ENCODE peak calls at places on chromosomes 7 and 10, in six cellular contexts. One of them, this sample, is unnamed.

GRCh38 chr10:97456686-97457065 is 10.7 kb downstream of the ZDHHC16 start:
- DNase-seq in lung: no peak
- DNase-seq in heart right ventricle: no peak
- DNase-seq in astrocyte of the cerebellum: no peak
- DNase-seq in SK-N-SH: no peak
- DNase-seq in brain microvascular endothelial cell: no peak
- DNase-seq in this sample: no peak

GRCh38 chr10:88851706-88852105 is at the start of gene ANKRD22:
- DNase-seq in lung: peak
- DNase-seq in heart right ventricle: no peak
- DNase-seq in astrocyte of the cerebellum: no peak
- DNase-seq in SK-N-SH: no peak
- DNase-seq in brain microvascular endothelial cell: peak
- DNase-seq in this sample: no peak

GRCh38 chr7:53900856-53901528 is 641.2 kb upstream of the VSTM2A start:
- DNase-seq in lung: no peak
- DNase-seq in heart right ventricle: no peak
- DNase-seq in astrocyte of the cerebellum: no peak
- DNase-seq in SK-N-SH: peak
- DNase-seq in brain microvascular endothelial cell: no peak
- DNase-seq in this sample: no peak

GRCh38 chr7:15720849-15721471 is 34.5 kb upstream of the MEOX2 start:
- DNase-seq in lung: no peak
- DNase-seq in heart right ventricle: peak
- DNase-seq in astrocyte of the cerebellum: peak
- DNase-seq in SK-N-SH: peak
- DNase-seq in brain microvascular endothelial cell: peak
- DNase-seq in this sample: no peak

GRCh38 chr10:124736491-124737136 is 7.6 kb downstream of the FAM53B start:
- DNase-seq in lung: peak
- DNase-seq in heart right ventricle: peak
- DNase-seq in astrocyte of the cerebellum: no peak
- DNase-seq in SK-N-SH: no peak
- DNase-seq in brain microvascular endothelial cell: peak
- DNase-seq in this sample: peak

GRCh38 chr10:114845978-114846693 is 24.6 kb downstream of the FHIP2A start:
- DNase-seq in lung: no peak
- DNase-seq in heart right ventricle: no peak
- DNase-seq in astrocyte of the cerebellum: no peak
- DNase-seq in SK-N-SH: no peak
- DNase-seq in brain microvascular endothelial cell: no peak
- DNase-seq in this sample: no peak

GRCh38 chr10:71324743-71325142 is 5.7 kb downstream of the SLC29A3 start:
- DNase-seq in lung: no peak
- DNase-seq in heart right ventricle: no peak
- DNase-seq in astrocyte of the cerebellum: no peak
- DNase-seq in SK-N-SH: no peak
- DNase-seq in brain microvascular endothelial cell: no peak
- DNase-seq in this sample: no peak

GRCh38 chr10:29619273-29619672 is 15.5 kb downstream of the SVIL start:
- DNase-seq in lung: no peak
- DNase-seq in heart right ventricle: no peak
- DNase-seq in astrocyte of the cerebellum: no peak
- DNase-seq in SK-N-SH: no peak
- DNase-seq in brain microvascular endothelial cell: no peak
- DNase-seq in this sample: no peak

GRCh38 chr10:16792675-16793074 is 24.5 kb downstream of the RSU1 start:
- DNase-seq in lung: no peak
- DNase-seq in heart right ventricle: peak
- DNase-seq in astrocyte of the cerebellum: peak
- DNase-seq in SK-N-SH: no peak
- DNase-seq in brain microvascular endothelial cell: peak
- DNase-seq in this sample: no peak

GRCh38 chr10:32713560-32713959 is 244.5 kb downstream of the ITGB1 start:
- DNase-seq in lung: no peak
- DNase-seq in heart right ventricle: no peak
- DNase-seq in astrocyte of the cerebellum: no peak
- DNase-seq in SK-N-SH: no peak
- DNase-seq in brain microvascular endothelial cell: no peak
- DNase-seq in this sample: no peak

GRCh38 chr7:40828686-40829085 is 693.9 kb downstream of the SUGCT start:
- DNase-seq in lung: no peak
- DNase-seq in heart right ventricle: no peak
- DNase-seq in astrocyte of the cerebellum: no peak
- DNase-seq in SK-N-SH: no peak
- DNase-seq in brain microvascular endothelial cell: peak
- DNase-seq in this sample: no peak

GRCh38 chr7:40829201-40829600 is 694.4 kb downstream of the SUGCT start:
- DNase-seq in lung: no peak
- DNase-seq in heart right ventricle: no peak
- DNase-seq in astrocyte of the cerebellum: no peak
- DNase-seq in SK-N-SH: no peak
- DNase-seq in brain microvascular endothelial cell: no peak
- DNase-seq in this sample: no peak

GRCh38 chr7:40836218-40836617 is 701.4 kb downstream of the SUGCT start:
- DNase-seq in lung: no peak
- DNase-seq in heart right ventricle: no peak
- DNase-seq in astrocyte of the cerebellum: no peak
- DNase-seq in SK-N-SH: no peak
- DNase-seq in brain microvascular endothelial cell: no peak
- DNase-seq in this sample: no peak

DNA sequence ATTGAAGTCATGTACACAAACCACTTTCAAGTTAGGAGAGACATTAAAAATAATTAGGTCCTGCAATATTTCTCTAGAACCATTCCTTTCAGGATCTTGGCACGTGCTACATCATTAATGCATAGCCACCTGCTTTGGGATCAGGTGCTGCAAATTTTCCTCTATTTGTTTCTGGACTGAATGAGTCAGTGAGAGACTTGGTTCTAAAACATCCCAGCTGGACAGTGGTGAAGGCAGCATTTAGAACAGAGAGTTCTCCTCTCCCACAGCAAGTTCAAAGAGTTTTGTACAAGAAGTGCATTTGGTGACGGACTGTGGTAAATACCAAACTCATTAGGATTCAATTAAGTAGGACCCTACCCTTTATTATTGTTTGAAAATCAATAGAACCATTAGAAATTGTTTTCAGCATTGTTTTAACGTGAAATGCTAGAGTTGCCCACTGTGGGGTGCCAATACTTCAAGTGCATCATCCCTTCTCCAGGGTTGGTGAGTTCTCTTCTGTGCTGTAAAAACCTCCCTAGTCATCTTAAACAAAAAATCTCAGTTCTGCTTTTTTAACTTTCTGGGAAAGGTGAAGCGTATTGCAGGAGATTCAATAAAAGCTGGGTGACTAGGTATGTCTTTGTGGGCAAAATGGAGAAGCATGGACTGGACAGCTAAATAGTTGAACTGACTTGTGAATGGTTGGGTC is 698.9 kb downstream of the SUGCT start:
- DNase-seq in lung: no peak
- DNase-seq in heart right ventricle: no peak
- DNase-seq in astrocyte of the cerebellum: no peak
- DNase-seq in SK-N-SH: no peak
- DNase-seq in brain microvascular endothelial cell: peak
- DNase-seq in this sample: no peak
- TF ChIP-seq CTCF in lung: no peak
- TF ChIP-seq CTCF in heart right ventricle: no peak
- TF ChIP-seq CTCF in astrocyte of the cerebellum: peak
- TF ChIP-seq CTCF in SK-N-SH: peak
- TF ChIP-seq CTCF in brain microvascular endothelial cell: peak
- TF ChIP-seq CTCF in this sample: no peak

GRCh38 chr7:151981223-151981622 is 25.0 kb downstream of the GALNTL5 start:
- DNase-seq in lung: no peak
- DNase-seq in heart right ventricle: no peak
- DNase-seq in astrocyte of the cerebellum: no peak
- DNase-seq in SK-N-SH: no peak
- DNase-seq in brain microvascular endothelial cell: no peak
- DNase-seq in this sample: no peak
- H3K4me3 ChIP-seq in lung: no peak
- H3K4me3 ChIP-seq in heart right ventricle: no peak
- H3K4me3 ChIP-seq in astrocyte of the cerebellum: no peak
- H3K4me3 ChIP-seq in SK-N-SH: no peak
- H3K4me3 ChIP-seq in brain microvascular endothelial cell: no peak
- H3K4me3 ChIP-seq in this sample: no peak

GRCh38 chr7:128431221-128431620 is 21.4 kb upstream of the IMPDH1 start:
- DNase-seq in lung: peak
- DNase-seq in heart right ventricle: no peak
- DNase-seq in astrocyte of the cerebellum: no peak
- DNase-seq in SK-N-SH: no peak
- DNase-seq in brain microvascular endothelial cell: no peak
- DNase-seq in this sample: no peak

GRCh38 chr7:128424936-128425335 is 15.2 kb upstream of the IMPDH1 start:
- DNase-seq in lung: no peak
- DNase-seq in heart right ventricle: no peak
- DNase-seq in astrocyte of the cerebellum: no peak
- DNase-seq in SK-N-SH: no peak
- DNase-seq in brain microvascular endothelial cell: no peak
- DNase-seq in this sample: no peak

GRCh38 chr7:128430207-128430606 is 20.4 kb upstream of the IMPDH1 start:
- DNase-seq in lung: no peak
- DNase-seq in heart right ventricle: no peak
- DNase-seq in astrocyte of the cerebellum: no peak
- DNase-seq in SK-N-SH: no peak
- DNase-seq in brain microvascular endothelial cell: no peak
- DNase-seq in this sample: no peak

GRCh38 chr7:128425851-128426250 is 16.1 kb upstream of the IMPDH1 start:
- DNase-seq in lung: peak
- DNase-seq in heart right ventricle: peak
- DNase-seq in astrocyte of the cerebellum: peak
- DNase-seq in SK-N-SH: peak
- DNase-seq in brain microvascular endothelial cell: peak
- DNase-seq in this sample: peak

GRCh38 chr7:128427289-128427891 is 17.6 kb upstream of the IMPDH1 start:
- DNase-seq in lung: no peak
- DNase-seq in heart right ventricle: no peak
- DNase-seq in astrocyte of the cerebellum: peak
- DNase-seq in SK-N-SH: peak
- DNase-seq in brain microvascular endothelial cell: peak
- DNase-seq in this sample: no peak
- TF ChIP-seq CTCF in lung: peak
- TF ChIP-seq CTCF in heart right ventricle: peak
- TF ChIP-seq CTCF in astrocyte of the cerebellum: peak
- TF ChIP-seq CTCF in SK-N-SH: peak
- TF ChIP-seq CTCF in brain microvascular endothelial cell: peak
- TF ChIP-seq CTCF in this sample: peak

GRCh38 chr7:5065107-5065407 is 19.4 kb downstream of the RBAK start:
- DNase-seq in lung: no peak
- DNase-seq in heart right ventricle: no peak
- DNase-seq in astrocyte of the cerebellum: no peak
- DNase-seq in SK-N-SH: no peak
- DNase-seq in brain microvascular endothelial cell: no peak
- DNase-seq in this sample: no peak
- H3K4me3 ChIP-seq in lung: no peak
- H3K4me3 ChIP-seq in heart right ventricle: no peak
- H3K4me3 ChIP-seq in astrocyte of the cerebellum: no peak
- H3K4me3 ChIP-seq in SK-N-SH: no peak
- H3K4me3 ChIP-seq in brain microvascular endothelial cell: no peak
- H3K4me3 ChIP-seq in this sample: no peak

GRCh38 chr10:127082651-127083050 is 113.7 kb downstream of the INSYN2A start:
- DNase-seq in lung: no peak
- DNase-seq in heart right ventricle: no peak
- DNase-seq in astrocyte of the cerebellum: no peak
- DNase-seq in SK-N-SH: no peak
- DNase-seq in brain microvascular endothelial cell: no peak
- DNase-seq in this sample: no peak
- TF ChIP-seq CTCF in lung: no peak
- TF ChIP-seq CTCF in heart right ventricle: no peak
- TF ChIP-seq CTCF in astrocyte of the cerebellum: no peak
- TF ChIP-seq CTCF in SK-N-SH: no peak
- TF ChIP-seq CTCF in brain microvascular endothelial cell: no peak
- TF ChIP-seq CTCF in this sample: no peak

DNA sequence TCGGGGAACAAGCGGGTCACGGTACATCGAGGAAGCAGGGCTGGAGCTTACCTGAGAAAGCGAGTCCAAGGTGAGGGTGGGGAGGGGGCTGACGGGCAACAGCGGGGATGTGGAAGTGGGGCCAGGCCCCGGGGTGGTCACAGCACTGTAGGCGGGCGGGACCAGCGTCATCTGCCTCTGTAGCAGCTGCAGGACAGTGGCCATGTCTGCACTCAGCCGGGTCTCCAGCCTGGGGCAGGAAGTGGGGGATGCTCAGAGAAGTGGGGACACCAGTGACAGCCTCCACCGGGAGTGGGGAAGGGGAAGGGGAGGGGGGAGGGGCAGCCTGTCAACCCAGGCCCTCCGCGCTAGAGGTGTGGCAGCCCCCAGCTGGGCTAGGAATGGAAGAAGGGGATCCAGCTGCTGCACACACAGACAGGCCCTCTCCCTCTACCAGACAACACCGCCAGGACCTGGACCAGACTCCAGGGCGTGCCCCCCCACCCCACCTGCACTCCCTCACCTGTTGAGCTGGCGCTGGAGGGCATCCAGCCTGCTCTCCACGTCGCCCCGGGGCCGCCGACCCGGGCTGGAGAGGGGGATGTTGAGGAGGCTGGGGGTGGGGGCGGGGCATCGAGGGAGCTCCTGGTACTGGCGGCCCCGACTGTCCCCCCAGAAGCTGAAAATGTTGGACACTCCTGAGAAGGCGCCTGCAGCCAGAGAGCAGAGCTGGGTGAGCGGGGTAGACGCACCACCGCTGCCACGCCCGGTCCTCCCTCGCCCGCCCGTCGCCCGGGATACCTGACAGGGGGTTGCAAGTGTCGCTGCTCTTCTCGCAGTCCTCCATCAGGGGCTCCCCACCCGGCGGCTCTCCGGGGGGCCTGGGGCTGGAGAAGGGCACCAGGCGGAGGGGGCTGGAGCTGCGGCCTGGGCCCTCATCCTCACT is 31.0 kb downstream of the KCNH2 start:
- DNase-seq in lung: no peak
- DNase-seq in heart right ventricle: peak
- DNase-seq in astrocyte of the cerebellum: no peak
- DNase-seq in SK-N-SH: peak
- DNase-seq in brain microvascular endothelial cell: no peak
- DNase-seq in this sample: peak
- H3K4me3 ChIP-seq in lung: no peak
- H3K4me3 ChIP-seq in heart right ventricle: no peak
- H3K4me3 ChIP-seq in astrocyte of the cerebellum: no peak
- H3K4me3 ChIP-seq in SK-N-SH: no peak
- H3K4me3 ChIP-seq in brain microvascular endothelial cell: no peak
- H3K4me3 ChIP-seq in this sample: no peak

DNA sequence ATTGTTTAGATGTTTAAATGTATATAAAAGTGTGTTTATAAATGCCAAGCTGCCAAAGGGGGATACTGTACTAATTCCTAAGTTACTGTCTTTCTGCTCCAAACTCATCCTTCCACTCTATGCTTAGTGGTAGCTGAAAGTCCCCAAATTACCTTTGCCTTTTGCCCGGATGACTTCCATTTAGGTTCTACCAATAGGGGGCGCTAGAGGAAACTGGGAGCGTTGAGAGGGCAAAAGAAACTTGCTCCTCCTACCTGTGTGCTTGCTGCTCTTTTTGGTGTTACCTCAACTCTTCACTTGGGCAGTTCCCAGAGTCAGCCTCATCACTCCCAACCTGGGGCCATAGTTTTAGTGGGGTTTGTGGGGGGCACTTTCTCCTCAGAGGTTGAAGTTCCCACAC is 5.9 kb upstream of the OR2A25 start:
- DNase-seq in lung: no peak
- DNase-seq in heart right ventricle: no peak
- DNase-seq in astrocyte of the cerebellum: no peak
- DNase-seq in SK-N-SH: no peak
- DNase-seq in brain microvascular endothelial cell: no peak
- DNase-seq in this sample: no peak
- TF ChIP-seq CTCF in lung: no peak
- TF ChIP-seq CTCF in heart right ventricle: no peak
- TF ChIP-seq CTCF in astrocyte of the cerebellum: no peak
- TF ChIP-seq CTCF in SK-N-SH: peak
- TF ChIP-seq CTCF in brain microvascular endothelial cell: peak
- TF ChIP-seq CTCF in this sample: no peak

GRCh38 chr10:137031-137430 is 1.8 kb downstream of the ZMYND11 start:
- DNase-seq in lung: no peak
- DNase-seq in heart right ventricle: no peak
- DNase-seq in astrocyte of the cerebellum: no peak
- DNase-seq in SK-N-SH: peak
- DNase-seq in brain microvascular endothelial cell: peak
- DNase-seq in this sample: no peak
- H3K4me3 ChIP-seq in lung: no peak
- H3K4me3 ChIP-seq in heart right ventricle: peak
- H3K4me3 ChIP-seq in astrocyte of the cerebellum: no peak
- H3K4me3 ChIP-seq in SK-N-SH: peak
- H3K4me3 ChIP-seq in brain microvascular endothelial cell: no peak
- H3K4me3 ChIP-seq in this sample: peak